ENCODE peak calls at places on chromosomes 5 and 9, in six cellular contexts. One of them, this sample, is unnamed. For H3K4me1, the result is how much of the 10 kb centered on the place peaks cover.

GRCh38 chr5:118441034-118441433 is 547.3 kb downstream of the DTWD2 start:
- DNase-seq in GM23338: no peak
- DNase-seq in neural progenitor cell: no peak
- DNase-seq in HCT116: no peak
- DNase-seq in SK-N-SH: no peak
- DNase-seq in hepatocyte: no peak
- DNase-seq in this sample: no peak

GRCh38 chr5:111781200-111781599 is 24.2 kb upstream of the NREP start:
- DNase-seq in GM23338: no peak
- DNase-seq in neural progenitor cell: no peak
- DNase-seq in HCT116: no peak
- DNase-seq in SK-N-SH: no peak
- DNase-seq in hepatocyte: no peak
- DNase-seq in this sample: no peak

GRCh38 chr9:135702002-135702721 is at the start of gene KCNT1:
- DNase-seq in GM23338: peak
- DNase-seq in neural progenitor cell: peak
- DNase-seq in HCT116: no peak
- DNase-seq in SK-N-SH: peak
- DNase-seq in hepatocyte: peak
- DNase-seq in this sample: peak

GRCh38 chr9:115042781-115043509 is 75.0 kb downstream of the TNC start:
- DNase-seq in GM23338: no peak
- DNase-seq in neural progenitor cell: no peak
- DNase-seq in HCT116: no peak
- DNase-seq in SK-N-SH: no peak
- DNase-seq in hepatocyte: no peak
- DNase-seq in this sample: no peak

GRCh38 chr9:20504930-20505329 is 117.4 kb downstream of the MLLT3 start:
- DNase-seq in GM23338: no peak
- DNase-seq in neural progenitor cell: no peak
- DNase-seq in HCT116: no peak
- DNase-seq in SK-N-SH: no peak
- DNase-seq in hepatocyte: no peak
- DNase-seq in this sample: no peak

GRCh38 chr5:123807177-123807900 is 295.4 kb downstream of the CSNK1G3 start:
- DNase-seq in GM23338: no peak
- DNase-seq in neural progenitor cell: peak
- DNase-seq in HCT116: no peak
- DNase-seq in SK-N-SH: no peak
- DNase-seq in hepatocyte: peak
- DNase-seq in this sample: no peak

GRCh38 chr9:125095821-125096443 is 47.4 kb downstream of the SCAI start:
- DNase-seq in GM23338: no peak
- DNase-seq in neural progenitor cell: no peak
- DNase-seq in HCT116: no peak
- DNase-seq in SK-N-SH: no peak
- DNase-seq in hepatocyte: no peak
- DNase-seq in this sample: no peak

GRCh38 chr5:152443935-152444334 is 38.9 kb upstream of the NMUR2 start:
- DNase-seq in GM23338: peak
- DNase-seq in neural progenitor cell: no peak
- DNase-seq in HCT116: no peak
- DNase-seq in SK-N-SH: no peak
- DNase-seq in hepatocyte: no peak
- DNase-seq in this sample: no peak

DNA sequence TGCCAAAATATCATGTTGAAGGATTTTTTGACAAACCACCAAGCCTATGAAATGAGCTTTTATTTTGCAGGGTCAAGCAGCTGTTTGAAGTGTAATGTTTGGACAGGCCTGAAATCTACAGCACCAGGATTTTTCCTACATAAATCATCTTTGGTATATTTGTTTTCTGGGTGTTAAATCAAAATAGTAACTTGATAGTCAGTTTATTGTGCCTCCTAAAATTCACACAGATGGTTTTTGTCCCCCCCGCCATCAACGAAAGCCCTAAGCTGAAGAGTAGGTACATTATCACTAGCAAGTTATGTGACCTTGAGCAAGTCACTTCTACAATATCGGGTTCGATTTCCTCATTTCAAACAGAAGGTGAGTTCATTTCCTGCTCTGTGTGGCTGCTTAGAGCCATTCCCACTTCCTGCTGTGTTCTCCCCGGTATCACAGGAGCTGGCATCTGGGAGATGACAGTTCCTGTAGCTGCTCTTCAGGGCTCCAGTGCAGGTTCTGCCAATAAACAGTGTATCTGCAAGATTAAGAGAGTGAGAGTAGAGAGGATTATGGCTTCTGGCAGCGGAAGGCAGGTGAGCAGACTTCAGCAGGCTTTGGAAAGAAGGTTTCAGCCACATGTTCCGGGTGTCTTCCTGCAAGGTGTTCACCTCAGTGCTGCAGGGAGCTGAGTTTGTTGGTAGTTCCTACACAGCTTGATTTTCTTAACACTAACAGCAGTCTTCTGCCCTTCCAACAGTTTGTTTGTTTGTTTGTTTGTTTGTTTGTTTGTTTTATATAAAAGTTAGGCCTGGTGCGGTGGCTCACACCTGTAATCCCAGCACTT is 48.4 kb upstream of the GNE start:
- DNase-seq in GM23338: no peak
- DNase-seq in neural progenitor cell: no peak
- DNase-seq in HCT116: no peak
- DNase-seq in SK-N-SH: no peak
- DNase-seq in hepatocyte: no peak
- DNase-seq in this sample: peak
- TF ChIP-seq EZH2phosphoT487 in GM23338: no peak
- TF ChIP-seq EZH2phosphoT487 in neural progenitor cell: no peak
- TF ChIP-seq EZH2phosphoT487 in HCT116: no peak
- TF ChIP-seq EZH2phosphoT487 in SK-N-SH: no peak
- TF ChIP-seq EZH2phosphoT487 in hepatocyte: no peak
- TF ChIP-seq EZH2phosphoT487 in this sample: no peak

GRCh38 chr5:21817668-21818419 is 1035.3 kb downstream of the CDH12 start:
- DNase-seq in GM23338: peak
- DNase-seq in neural progenitor cell: no peak
- DNase-seq in HCT116: no peak
- DNase-seq in SK-N-SH: no peak
- DNase-seq in hepatocyte: no peak
- DNase-seq in this sample: peak
- TF ChIP-seq CTCF in GM23338: peak
- TF ChIP-seq CTCF in neural progenitor cell: peak
- TF ChIP-seq CTCF in HCT116: peak
- TF ChIP-seq CTCF in SK-N-SH: peak
- TF ChIP-seq CTCF in hepatocyte: no peak
- TF ChIP-seq CTCF in this sample: peak

GRCh38 chr9:79580065-79580464 is 8.3 kb downstream of the TLE4 start:
- DNase-seq in GM23338: no peak
- DNase-seq in neural progenitor cell: no peak
- DNase-seq in HCT116: no peak
- DNase-seq in SK-N-SH: no peak
- DNase-seq in hepatocyte: no peak
- DNase-seq in this sample: no peak
- H3K4me1 ChIP-seq in GM23338: under half
- H3K4me1 ChIP-seq in neural progenitor cell: half or more
- H3K4me1 ChIP-seq in HCT116: under half
- H3K4me1 ChIP-seq in SK-N-SH: under half
- H3K4me1 ChIP-seq in hepatocyte: under half
- H3K4me1 ChIP-seq in this sample: under half

DNA sequence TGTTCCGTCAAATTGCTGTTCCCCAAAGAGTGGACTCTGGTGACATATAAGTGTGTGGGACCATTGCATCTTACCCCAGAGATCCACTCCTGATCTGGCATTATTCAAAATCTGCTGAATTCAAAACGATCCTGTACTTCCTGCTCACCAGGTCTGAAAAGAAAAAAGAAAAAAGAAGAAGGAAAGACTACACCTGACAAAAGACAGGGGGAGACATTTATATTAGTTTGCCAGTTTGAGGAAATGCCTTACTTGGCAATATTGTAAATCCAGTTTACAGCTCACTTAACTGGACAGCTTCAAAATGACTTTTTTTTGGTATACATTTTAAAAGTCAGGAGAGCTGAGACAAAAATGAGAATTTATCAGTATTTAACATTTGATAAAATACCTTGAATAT is 15.0 kb upstream of the GRHPR start:
- DNase-seq in GM23338: peak
- DNase-seq in neural progenitor cell: no peak
- DNase-seq in HCT116: no peak
- DNase-seq in SK-N-SH: no peak
- DNase-seq in hepatocyte: no peak
- DNase-seq in this sample: peak
- TF ChIP-seq EZH2phosphoT487 in GM23338: no peak
- TF ChIP-seq EZH2phosphoT487 in neural progenitor cell: no peak
- TF ChIP-seq EZH2phosphoT487 in HCT116: no peak
- TF ChIP-seq EZH2phosphoT487 in SK-N-SH: no peak
- TF ChIP-seq EZH2phosphoT487 in hepatocyte: no peak
- TF ChIP-seq EZH2phosphoT487 in this sample: no peak

GRCh38 chr5:77630246-77631165 is 8.0 kb downstream of the OTP start:
- DNase-seq in GM23338: peak
- DNase-seq in neural progenitor cell: peak
- DNase-seq in HCT116: peak
- DNase-seq in SK-N-SH: peak
- DNase-seq in hepatocyte: peak
- DNase-seq in this sample: no peak
- TF ChIP-seq CTCF in GM23338: no peak
- TF ChIP-seq CTCF in neural progenitor cell: peak
- TF ChIP-seq CTCF in HCT116: peak
- TF ChIP-seq CTCF in SK-N-SH: peak
- TF ChIP-seq CTCF in hepatocyte: peak
- TF ChIP-seq CTCF in this sample: no peak

GRCh38 chr9:91195372-91196012 is 166.2 kb downstream of the AUH start:
- DNase-seq in GM23338: no peak
- DNase-seq in neural progenitor cell: no peak
- DNase-seq in HCT116: no peak
- DNase-seq in SK-N-SH: no peak
- DNase-seq in hepatocyte: no peak
- DNase-seq in this sample: no peak

GRCh38 chr9:91191443-91192378 is 170.0 kb downstream of the AUH start:
- DNase-seq in GM23338: no peak
- DNase-seq in neural progenitor cell: no peak
- DNase-seq in HCT116: no peak
- DNase-seq in SK-N-SH: no peak
- DNase-seq in hepatocyte: no peak
- DNase-seq in this sample: peak

GRCh38 chr9:91192785-91193657 is 168.7 kb downstream of the AUH start:
- DNase-seq in GM23338: peak
- DNase-seq in neural progenitor cell: peak
- DNase-seq in HCT116: peak
- DNase-seq in SK-N-SH: peak
- DNase-seq in hepatocyte: peak
- DNase-seq in this sample: peak

GRCh38 chr9:91192379-91192775 is 169.3 kb downstream of the AUH start:
- DNase-seq in GM23338: no peak
- DNase-seq in neural progenitor cell: no peak
- DNase-seq in HCT116: no peak
- DNase-seq in SK-N-SH: no peak
- DNase-seq in hepatocyte: no peak
- DNase-seq in this sample: peak

GRCh38 chr9:91193658-91194391 is 167.9 kb downstream of the AUH start:
- DNase-seq in GM23338: peak
- DNase-seq in neural progenitor cell: peak
- DNase-seq in HCT116: peak
- DNase-seq in SK-N-SH: peak
- DNase-seq in hepatocyte: peak
- DNase-seq in this sample: peak
- H3K4me1 ChIP-seq in GM23338: under half
- H3K4me1 ChIP-seq in neural progenitor cell: under half
- H3K4me1 ChIP-seq in HCT116: half or more
- H3K4me1 ChIP-seq in SK-N-SH: under half
- H3K4me1 ChIP-seq in hepatocyte: half or more
- H3K4me1 ChIP-seq in this sample: under half

DNA sequence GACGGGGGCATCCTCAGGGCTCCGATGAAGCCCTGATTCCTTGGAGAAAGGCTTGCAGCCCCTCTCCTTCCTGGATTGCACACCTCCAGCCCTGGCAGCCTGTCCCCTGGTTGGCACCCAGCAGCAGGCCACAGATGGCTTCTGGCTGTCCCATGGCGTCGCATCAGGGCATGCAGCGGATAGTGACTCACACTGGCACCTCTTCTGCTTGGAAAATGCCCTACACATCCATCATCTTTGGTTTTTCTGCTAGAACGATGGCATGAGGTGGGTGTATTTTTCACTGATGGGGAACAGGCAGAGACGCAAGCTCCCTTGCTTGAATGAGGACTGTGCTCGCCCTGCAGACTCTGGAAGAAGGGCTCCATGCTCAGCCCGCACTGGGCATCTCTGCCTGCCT is 23.2 kb upstream of the IER5L start:
- DNase-seq in GM23338: no peak
- DNase-seq in neural progenitor cell: no peak
- DNase-seq in HCT116: no peak
- DNase-seq in SK-N-SH: no peak
- DNase-seq in hepatocyte: no peak
- DNase-seq in this sample: no peak
- TF ChIP-seq EZH2phosphoT487 in GM23338: no peak
- TF ChIP-seq EZH2phosphoT487 in neural progenitor cell: no peak
- TF ChIP-seq EZH2phosphoT487 in HCT116: no peak
- TF ChIP-seq EZH2phosphoT487 in SK-N-SH: no peak
- TF ChIP-seq EZH2phosphoT487 in hepatocyte: no peak
- TF ChIP-seq EZH2phosphoT487 in this sample: no peak

DNA sequence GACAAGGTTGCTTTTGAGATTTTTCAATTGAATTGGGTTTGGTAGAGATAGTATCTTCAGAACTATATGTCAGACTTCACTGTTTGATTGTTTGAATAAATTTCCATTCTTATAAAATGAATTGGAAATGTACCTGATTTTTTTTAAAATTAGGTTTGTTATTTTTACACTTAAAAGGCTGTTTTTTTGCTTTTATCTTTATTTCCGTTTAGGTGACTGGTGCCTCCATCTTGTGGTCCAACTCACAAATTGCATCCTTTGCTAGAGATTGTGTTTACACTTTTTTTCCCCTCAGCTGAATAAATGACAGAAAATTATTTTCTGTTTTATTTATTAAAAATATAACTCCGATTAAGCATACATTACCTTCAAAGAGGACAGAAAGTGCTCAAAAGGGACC is 15.6 kb downstream of the NDUFAF2 start:
- DNase-seq in GM23338: peak
- DNase-seq in neural progenitor cell: peak
- DNase-seq in HCT116: peak
- DNase-seq in SK-N-SH: peak
- DNase-seq in hepatocyte: peak
- DNase-seq in this sample: peak
- TF ChIP-seq CTCF in GM23338: peak
- TF ChIP-seq CTCF in neural progenitor cell: peak
- TF ChIP-seq CTCF in HCT116: peak
- TF ChIP-seq CTCF in SK-N-SH: peak
- TF ChIP-seq CTCF in hepatocyte: peak
- TF ChIP-seq CTCF in this sample: peak

GRCh38 chr9:91047993-91048607 is 246.5 kb downstream of the SYK start:
- DNase-seq in GM23338: no peak
- DNase-seq in neural progenitor cell: no peak
- DNase-seq in HCT116: no peak
- DNase-seq in SK-N-SH: no peak
- DNase-seq in hepatocyte: no peak
- DNase-seq in this sample: no peak

GRCh38 chr9:91047529-91047928 is 245.9 kb downstream of the SYK start:
- DNase-seq in GM23338: no peak
- DNase-seq in neural progenitor cell: no peak
- DNase-seq in HCT116: no peak
- DNase-seq in SK-N-SH: no peak
- DNase-seq in hepatocyte: no peak
- DNase-seq in this sample: no peak

GRCh38 chr9:91045036-91045435 is 243.4 kb downstream of the SYK start:
- DNase-seq in GM23338: no peak
- DNase-seq in neural progenitor cell: no peak
- DNase-seq in HCT116: no peak
- DNase-seq in SK-N-SH: no peak
- DNase-seq in hepatocyte: no peak
- DNase-seq in this sample: no peak

GRCh38 chr9:91044354-91044753 is 242.7 kb downstream of the SYK start:
- DNase-seq in GM23338: no peak
- DNase-seq in neural progenitor cell: no peak
- DNase-seq in HCT116: no peak
- DNase-seq in SK-N-SH: no peak
- DNase-seq in hepatocyte: no peak
- DNase-seq in this sample: no peak

GRCh38 chr9:91048739-91049138 is 247.1 kb downstream of the SYK start:
- DNase-seq in GM23338: no peak
- DNase-seq in neural progenitor cell: no peak
- DNase-seq in HCT116: no peak
- DNase-seq in SK-N-SH: no peak
- DNase-seq in hepatocyte: no peak
- DNase-seq in this sample: no peak
- H3K4me1 ChIP-seq in GM23338: under half
- H3K4me1 ChIP-seq in neural progenitor cell: under half
- H3K4me1 ChIP-seq in HCT116: under half
- H3K4me1 ChIP-seq in SK-N-SH: under half
- H3K4me1 ChIP-seq in hepatocyte: under half
- H3K4me1 ChIP-seq in this sample: under half

This sample was measured in OCI-LY7.